ENCODE peak calls at places on chromosomes 6 and 20, in four cellular contexts. One of them, this sample, is unnamed.

GRCh38 chr6:170480045-170480714 is 72.9 kb downstream of the PSMB1 start:
- DNase-seq in K562: no peak
- DNase-seq in HepG2: no peak
- DNase-seq in WTC11: peak; percentile 20
- DNase-seq in this sample: no peak

GRCh38 chr6:136087986-136088385 is 162.1 kb downstream of the MTFR2 start:
- DNase-seq in HepG2: no peak
- DNase-seq in WTC11: no peak
- DNase-seq in K562: no peak
- DNase-seq in this sample: no peak

GRCh38 chr6:81304486-81304885 is 448.0 kb downstream of the TENT5A start:
- DNase-seq in HepG2: no peak
- DNase-seq in WTC11: no peak
- DNase-seq in K562: no peak
- DNase-seq in this sample: no peak

GRCh38 chr6:3324262-3324942 is 65.7 kb downstream of the PSMG4 start:
- DNase-seq in WTC11: no peak
- DNase-seq in K562: peak; percentile 92
- DNase-seq in HepG2: peak; percentile 17
- DNase-seq in this sample: no peak

GRCh38 chr6:81793811-81794210 is 41.3 kb upstream of the TENT5A start:
- DNase-seq in WTC11: no peak
- DNase-seq in K562: no peak
- DNase-seq in HepG2: no peak
- DNase-seq in this sample: no peak

GRCh38 chr6:166402582-166403277 is 20.0 kb upstream of the MPC1 start:
- DNase-seq in WTC11: no peak
- DNase-seq in HepG2: no peak
- DNase-seq in K562: no peak
- DNase-seq in this sample: peak; percentile 80

GRCh38 chr6:168128631-168129291 is 49.7 kb upstream of the FRMD1 start:
- DNase-seq in HepG2: no peak
- DNase-seq in WTC11: no peak
- DNase-seq in K562: no peak
- DNase-seq in this sample: no peak

GRCh38 chr6:43890197-43891062 is 120.4 kb downstream of the VEGFA start:
- DNase-seq in K562: no peak
- DNase-seq in WTC11: no peak
- DNase-seq in HepG2: no peak
- DNase-seq in this sample: peak; percentile 62

GRCh38 chr20:15740046-15740775 is 833.0 kb downstream of the KIF16B start:
- DNase-seq in K562: no peak
- DNase-seq in WTC11: no peak
- DNase-seq in HepG2: no peak
- DNase-seq in this sample: no peak

GRCh38 chr20:50663095-50663821 is 28.1 kb downstream of the RIPOR3 start:
- DNase-seq in HepG2: peak; percentile 84
- DNase-seq in WTC11: no peak
- DNase-seq in K562: no peak
- DNase-seq in this sample: peak; percentile 56

GRCh38 chr6:1606533-1607235 is 3.0 kb upstream of the FOXC1 start:
- DNase-seq in K562: no peak
- DNase-seq in WTC11: peak; percentile 75
- DNase-seq in HepG2: no peak
- DNase-seq in this sample: peak; percentile 31

GRCh38 chr6:111750753-111751684 is 122.2 kb downstream of the FYN start:
- DNase-seq in K562: no peak
- DNase-seq in WTC11: peak; percentile 40
- DNase-seq in HepG2: no peak
- DNase-seq in this sample: no peak

GRCh38 chr6:52183131-52183530 is 3.0 kb upstream of the IL17A start:
- DNase-seq in WTC11: no peak
- DNase-seq in HepG2: no peak
- DNase-seq in K562: no peak
- DNase-seq in this sample: no peak

GRCh38 chr20:675453-676314 is at the start of gene SCRT2:
- DNase-seq in K562: peak; percentile 80
- DNase-seq in WTC11: peak; percentile 80
- DNase-seq in HepG2: peak; percentile 54
- DNase-seq in this sample: peak; percentile 81

GRCh38 chr6:38234934-38235678 is 404.6 kb downstream of the BTBD9 start:
- DNase-seq in WTC11: no peak
- DNase-seq in K562: no peak
- DNase-seq in HepG2: no peak
- DNase-seq in this sample: no peak

GRCh38 chr20:20267685-20268429 is 100.0 kb upstream of the INSM1 start:
- DNase-seq in HepG2: no peak
- DNase-seq in WTC11: peak; percentile 44
- DNase-seq in K562: no peak
- DNase-seq in this sample: no peak

GRCh38 chr6:67141012-67141411 is 1434.0 kb upstream of the EYS start:
- DNase-seq in WTC11: no peak
- DNase-seq in K562: no peak
- DNase-seq in HepG2: no peak
- DNase-seq in this sample: no peak

GRCh38 chr20:32411955-32412706 is 54.0 kb downstream of the ASXL1 start:
- DNase-seq in HepG2: no peak
- DNase-seq in K562: no peak
- DNase-seq in WTC11: no peak
- DNase-seq in this sample: no peak

GRCh38 chr20:5657190-5657872 is 92.9 kb upstream of the SHLD1 start:
- DNase-seq in HepG2: peak; percentile 70
- DNase-seq in K562: no peak
- DNase-seq in WTC11: no peak
- DNase-seq in this sample: peak; percentile 38

GRCh38 chr6:44228836-44229235 is 5.4 kb downstream of the SLC29A1 start:
- DNase-seq in HepG2: no peak
- DNase-seq in WTC11: no peak
- DNase-seq in K562: no peak
- DNase-seq in this sample: no peak

GRCh38 chr6:155121699-155122098 is 126.6 kb downstream of the TIAM2 start:
- DNase-seq in HepG2: no peak
- DNase-seq in WTC11: peak; percentile 52
- DNase-seq in K562: no peak
- DNase-seq in this sample: peak; percentile 63

GRCh38 chr6:47420394-47421371 is 56.9 kb upstream of the CD2AP start:
- DNase-seq in HepG2: no peak
- DNase-seq in K562: peak; percentile 90
- DNase-seq in WTC11: no peak
- DNase-seq in this sample: no peak

GRCh38 chr6:39495023-39495422 is 172.5 kb upstream of the KCNK16 start:
- DNase-seq in K562: no peak
- DNase-seq in WTC11: no peak
- DNase-seq in HepG2: no peak
- DNase-seq in this sample: no peak

GRCh38 chr6:113120577-113121285 is 736.4 kb upstream of the MARCKS start:
- DNase-seq in HepG2: no peak
- DNase-seq in K562: no peak
- DNase-seq in WTC11: no peak
- DNase-seq in this sample: no peak
- TF ChIP-seq FOXJ3 in HepG2: no peak
- TF ChIP-seq FOXJ3 in K562: no peak
- TF ChIP-seq FOXJ3 in WTC11: no peak
- TF ChIP-seq FOXJ3 in this sample: no peak

GRCh38 chr20:3224681-3225421 is 14.1 kb downstream of the SLC4A11 start:
- DNase-seq in HepG2: peak; percentile 83
- DNase-seq in WTC11: no peak
- DNase-seq in K562: no peak
- DNase-seq in this sample: no peak
- TF ChIP-seq FOXJ3 in HepG2: peak; percentile 77
- TF ChIP-seq FOXJ3 in WTC11: no peak
- TF ChIP-seq FOXJ3 in K562: no peak
- TF ChIP-seq FOXJ3 in this sample: no peak

GRCh38 chr6:324116-324728 is 31.9 kb downstream of the DUSP22 start:
- DNase-seq in WTC11: no peak
- DNase-seq in K562: no peak
- DNase-seq in HepG2: no peak
- DNase-seq in this sample: no peak
- TF ChIP-seq FOXJ3 in WTC11: no peak
- TF ChIP-seq FOXJ3 in K562: no peak
- TF ChIP-seq FOXJ3 in HepG2: no peak
- TF ChIP-seq FOXJ3 in this sample: no peak

GRCh38 chr6:29947292-29947980 is 5.1 kb downstream of the HLA-A start:
- DNase-seq in HepG2: no peak
- DNase-seq in WTC11: no peak
- DNase-seq in K562: no peak
- DNase-seq in this sample: no peak
- TF ChIP-seq FOXJ3 in HepG2: no peak
- TF ChIP-seq FOXJ3 in WTC11: no peak
- TF ChIP-seq FOXJ3 in K562: no peak
- TF ChIP-seq FOXJ3 in this sample: no peak

GRCh38 chr6:13417954-13418353 is 69.4 kb downstream of the GFOD1 start:
- DNase-seq in HepG2: no peak
- DNase-seq in WTC11: no peak
- DNase-seq in K562: no peak
- DNase-seq in this sample: no peak

GRCh38 chr6:13418838-13419237 is 68.6 kb downstream of the GFOD1 start:
- DNase-seq in HepG2: no peak
- DNase-seq in WTC11: no peak
- DNase-seq in K562: no peak
- DNase-seq in this sample: no peak

GRCh38 chr6:13419826-13420225 is 67.6 kb downstream of the GFOD1 start:
- DNase-seq in K562: no peak
- DNase-seq in WTC11: no peak
- DNase-seq in HepG2: no peak
- DNase-seq in this sample: no peak

GRCh38 chr6:13420269-13420668 is 67.1 kb downstream of the GFOD1 start:
- DNase-seq in HepG2: no peak
- DNase-seq in WTC11: no peak
- DNase-seq in K562: no peak
- DNase-seq in this sample: peak; percentile 30

GRCh38 chr6:13419422-13419821 is 68.0 kb downstream of the GFOD1 start:
- DNase-seq in WTC11: no peak
- DNase-seq in K562: no peak
- DNase-seq in HepG2: no peak
- DNase-seq in this sample: no peak
- TF ChIP-seq FOXJ3 in WTC11: no peak
- TF ChIP-seq FOXJ3 in K562: no peak
- TF ChIP-seq FOXJ3 in HepG2: no peak
- TF ChIP-seq FOXJ3 in this sample: no peak

DNA sequence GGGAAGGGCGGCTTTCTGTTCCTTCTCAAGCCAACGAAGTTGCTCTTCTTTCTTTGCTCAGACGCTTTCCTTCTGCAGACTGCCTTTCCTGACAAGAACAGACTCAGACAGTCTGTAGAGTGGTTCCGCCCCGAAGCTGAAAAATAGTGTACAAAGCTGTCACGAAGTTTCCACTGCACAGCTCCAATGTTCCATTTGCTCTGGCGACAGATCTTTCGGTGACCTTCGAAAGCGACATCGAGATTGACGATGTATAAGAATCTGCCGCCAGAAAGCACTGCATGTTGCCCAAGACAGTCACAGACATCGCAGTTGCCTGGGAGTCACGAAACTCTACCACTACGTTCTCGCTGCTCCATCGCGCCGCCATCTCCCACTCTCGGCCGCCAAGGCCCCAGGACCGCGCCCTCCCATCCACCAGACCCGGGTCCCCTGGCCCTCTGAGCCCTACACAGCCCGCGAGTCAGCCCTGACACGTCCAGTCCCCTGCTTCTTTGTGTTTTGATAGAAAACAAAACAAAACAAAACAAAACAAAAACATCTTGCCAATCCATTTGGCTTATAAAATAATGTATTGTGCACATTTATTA is 42.1 kb upstream of the ZNF184 start:
- DNase-seq in K562: no peak
- DNase-seq in WTC11: no peak
- DNase-seq in HepG2: no peak
- DNase-seq in this sample: no peak
- TF ChIP-seq FOXJ3 in K562: no peak
- TF ChIP-seq FOXJ3 in WTC11: no peak
- TF ChIP-seq FOXJ3 in HepG2: no peak
- TF ChIP-seq FOXJ3 in this sample: no peak

GRCh38 chr6:105898286-105898685 is 187.8 kb upstream of the PRDM1 start:
- DNase-seq in HepG2: no peak
- DNase-seq in WTC11: no peak
- DNase-seq in K562: no peak
- DNase-seq in this sample: no peak
- TF ChIP-seq FOXJ3 in HepG2: no peak
- TF ChIP-seq FOXJ3 in WTC11: no peak
- TF ChIP-seq FOXJ3 in K562: no peak
- TF ChIP-seq FOXJ3 in this sample: no peak